ENCODE peak calls at places on chromosomes 3 and 15, in seven cellular contexts. L is H1, R is HCT116, C is HepG2, T is K562, B is SK-N-SH, Q is GM12878. D is an unnamed sample.

GRCh38 chr15:78209646-78210348 is 24.6 kb downstream of the ACSBG1 start:
- DNase-seq in L (no peak), T (no peak), Q (no peak), C (no peak), B (no peak), R (no peak), D (no peak)

GRCh38 chr3:78791745-78792144 is 976.1 kb downstream of the ROBO1 start:
- DNase-seq in Q (no peak), B (peak), T (no peak), R (no peak), L (no peak), C (no peak), D (no peak)

GRCh38 chr3:11651900-11652299 is 8.2 kb upstream of the VGLL4 start:
- DNase-seq in B (peak), C (peak), T (peak), Q (no peak), L (no peak), R (peak), D (no peak)

GRCh38 chr3:141302364-141303141 is 65.8 kb upstream of the ZBTB38 start:
- DNase-seq in L (no peak), C (no peak), B (no peak), Q (no peak), R (no peak), T (no peak), D (no peak)

GRCh38 chr3:140850210-140850955 is 91.3 kb upstream of the SLC25A36 start:
- DNase-seq in C (no peak), L (no peak), Q (no peak), T (no peak), B (no peak), R (no peak), D (no peak)

GRCh38 chr3:183513046-183513706 is 42.3 kb downstream of the KLHL6 start:
- DNase-seq in R (no peak), T (no peak), Q (no peak), B (no peak), L (no peak), C (no peak), D (no peak)

GRCh38 chr3:184338538-184338945 is 1.1 kb downstream of the FAM131A start:
- DNase-seq in Q (no peak), R (no peak), C (no peak), B (peak), T (no peak), L (peak), D (no peak)

GRCh38 chr3:183296944-183297343 is 43.9 kb downstream of the B3GNT5 start:
- DNase-seq in C (no peak), L (no peak), T (no peak), B (no peak), R (no peak), Q (no peak), D (no peak)

GRCh38 chr3:51675201-51675611 is 4.2 kb downstream of the TEX264 start:
- DNase-seq in L (no peak), C (no peak), R (no peak), Q (no peak), B (no peak), T (no peak), D (no peak)

GRCh38 chr3:30188713-30189112 is 417.7 kb upstream of the TGFBR2 start:
- DNase-seq in C (no peak), L (no peak), T (no peak), Q (no peak), R (no peak), B (no peak), D (no peak)

GRCh38 chr3:180467177-180467576 is 134.8 kb upstream of the TTC14 start:
- DNase-seq in B (no peak), Q (no peak), T (no peak), R (no peak), C (no peak), L (no peak), D (no peak)

GRCh38 chr15:101439285-101439919 is 50.1 kb downstream of the PCSK6 start:
- DNase-seq in C (peak), R (no peak), B (no peak), T (no peak), L (no peak), Q (no peak), D (no peak)

GRCh38 chr3:141414141-141414689 is 45.9 kb downstream of the ZBTB38 start:
- DNase-seq in Q (no peak), L (no peak), R (no peak), B (no peak), C (no peak), T (no peak), D (no peak)

GRCh38 chr15:80234883-80235282 is 17.1 kb downstream of the CTXND1 start:
- DNase-seq in Q (no peak), T (peak), L (peak), C (no peak), B (no peak), R (peak), D (no peak)

GRCh38 chr3:151625057-151625456 is 108.7 kb upstream of the AADACL2 start:
- DNase-seq in L (no peak), R (no peak), T (no peak), C (no peak), B (no peak), Q (no peak), D (no peak)
- TF ChIP-seq JUND in L (no peak), R (no peak), T (no peak), C (no peak), B (no peak), Q (no peak), D (no peak)

GRCh38 chr3:45226206-45226915 is at the start of gene TMEM158:
- DNase-seq in L (no peak), C (peak), B (peak), T (peak), R (no peak), Q (no peak), D (peak)
- TF ChIP-seq JUND in L (no peak), C (no peak), B (no peak), T (no peak), R (no peak), Q (no peak), D (no peak)

GRCh38 chr15:63504247-63504978 is at the start of gene USP3:
- DNase-seq in B (peak), T (peak), L (peak), R (peak), C (peak), Q (no peak), D (peak)

GRCh38 chr15:63506537-63507035 is 2.2 kb downstream of the USP3 start:
- DNase-seq in C (peak), L (no peak), Q (no peak), B (no peak), R (no peak), T (no peak), D (no peak)

GRCh38 chr15:63505842-63506222 is 1.4 kb downstream of the USP3 start:
- DNase-seq in L (no peak), Q (no peak), B (no peak), T (no peak), R (no peak), C (no peak), D (no peak)

GRCh38 chr15:63503739-63504246 is 600 bp upstream of the USP3 start:
- DNase-seq in B (peak), C (peak), L (no peak), R (peak), Q (no peak), T (peak), D (no peak)

DNA sequence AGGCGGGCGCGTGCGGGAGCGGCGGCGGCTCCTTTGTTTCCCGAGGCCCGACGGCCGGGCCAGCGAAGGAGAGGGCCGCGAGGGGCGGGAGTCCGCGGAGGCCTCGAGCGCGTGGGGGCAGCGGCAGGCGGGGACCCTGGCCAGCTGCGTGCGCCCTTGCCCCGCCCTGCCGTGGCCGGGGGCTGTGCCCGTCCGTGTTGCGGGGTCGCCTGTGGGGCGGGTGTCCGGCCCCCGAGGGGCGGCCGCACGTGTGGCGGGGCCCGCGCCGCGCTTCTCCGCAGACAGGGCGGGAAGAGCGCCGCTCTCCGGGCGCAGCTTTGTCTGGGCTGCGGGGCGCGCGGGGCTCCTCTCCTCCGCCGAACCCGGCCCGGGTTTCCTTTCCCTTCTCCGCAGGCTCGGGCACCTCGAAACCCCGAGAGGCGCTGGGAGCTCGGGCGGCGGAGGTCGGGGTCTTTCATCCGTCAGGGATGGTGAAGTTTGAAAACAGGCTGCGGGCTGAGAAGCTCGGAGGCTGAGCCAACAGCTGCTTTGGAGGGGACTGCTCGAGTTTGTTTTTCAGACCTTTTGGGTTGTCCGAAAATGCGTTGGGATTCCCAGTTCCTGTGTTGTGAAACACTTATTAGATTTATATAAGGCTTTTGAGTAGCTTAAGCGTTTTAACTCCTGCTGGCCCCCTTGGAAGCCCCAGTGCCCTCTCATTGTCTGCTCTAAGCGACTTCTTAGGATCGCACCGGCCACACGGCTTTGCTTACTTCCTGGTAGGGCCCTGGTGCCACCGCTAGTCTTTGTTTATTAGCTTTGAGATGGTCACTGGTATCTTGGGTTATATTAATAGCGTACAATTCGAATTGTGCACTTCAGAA is 817 bp downstream of the USP3 start:
- DNase-seq in Q (no peak), T (peak), B (peak), R (no peak), L (no peak), C (peak), D (no peak)
- TF ChIP-seq JUND in Q (no peak), T (no peak), B (no peak), R (no peak), L (no peak), C (no peak), D (no peak)

DNA sequence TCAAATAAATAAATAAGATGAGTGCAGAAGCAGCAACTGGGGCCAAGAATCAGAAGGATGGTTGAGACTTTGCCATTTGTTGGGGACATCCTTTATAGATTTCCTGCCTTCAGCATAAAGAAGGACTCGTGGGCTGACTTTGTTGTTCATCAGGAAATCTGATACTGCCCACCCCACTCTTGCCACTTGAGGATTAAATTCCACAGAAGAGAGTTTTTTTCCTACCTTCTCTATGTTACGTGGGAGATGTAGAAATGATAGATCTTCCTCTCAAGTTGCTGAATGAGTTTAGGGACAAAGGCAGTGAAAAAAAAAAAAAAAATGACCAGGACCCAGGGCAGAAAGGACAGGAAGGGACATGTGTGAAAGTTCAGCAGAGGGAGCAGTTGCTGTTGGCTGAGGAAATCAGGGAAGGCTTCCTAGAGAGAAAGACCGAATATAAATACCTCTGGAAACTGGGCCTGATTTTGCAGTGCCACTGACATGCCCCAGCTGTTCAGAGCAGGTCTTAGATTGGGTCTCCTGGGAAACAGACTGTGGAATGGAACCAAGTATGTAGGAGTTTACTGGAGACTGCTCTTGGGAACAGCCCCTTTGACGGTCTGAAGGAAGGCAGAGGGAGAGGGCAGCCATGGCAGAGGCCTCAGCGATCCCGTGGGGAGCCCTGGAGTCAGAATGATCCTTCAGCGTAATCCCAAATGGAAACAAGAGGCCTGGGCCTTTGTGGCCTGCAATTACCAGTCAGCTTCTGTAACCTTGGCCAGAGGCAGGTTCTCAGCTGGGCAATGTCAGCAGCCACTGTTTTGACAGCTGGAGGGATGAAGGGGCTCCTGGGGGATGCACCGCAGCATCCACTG is 50.9 kb downstream of the C3orf20 start:
- DNase-seq in C (no peak), L (no peak), B (no peak), T (no peak), Q (no peak), R (no peak), D (no peak)
- TF ChIP-seq JUND in C (no peak), L (no peak), B (no peak), T (no peak), Q (no peak), R (no peak), D (no peak)

DNA sequence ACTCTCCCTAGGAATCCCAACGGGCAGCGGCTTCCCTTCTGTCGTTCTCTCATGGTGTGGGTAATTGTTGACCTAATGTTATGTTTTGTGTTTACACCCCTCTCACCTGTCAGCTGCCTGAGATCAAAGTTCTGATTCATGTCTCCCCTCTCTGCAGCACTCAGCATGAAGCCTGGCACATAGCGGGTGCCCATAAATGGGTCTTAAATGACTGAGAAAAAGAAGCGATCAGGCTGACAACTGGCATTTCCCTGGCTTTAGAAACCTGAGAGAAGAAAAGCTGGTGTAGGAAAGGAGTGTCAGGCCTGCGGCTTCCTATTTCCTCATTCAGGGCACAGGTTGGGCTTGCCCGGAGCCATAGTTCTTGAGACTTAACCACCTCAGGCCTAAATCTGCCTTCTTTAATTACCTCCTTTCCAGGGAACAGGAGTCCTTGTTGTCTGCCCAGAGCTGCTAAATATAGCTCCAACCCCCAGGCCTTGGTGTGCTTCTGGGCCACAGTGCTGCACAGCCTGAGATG is 31.8 kb downstream of the LPP start:
- DNase-seq in C (peak), L (no peak), Q (no peak), B (no peak), R (no peak), T (no peak), D (peak)
- TF ChIP-seq JUND in C (no peak), L (no peak), Q (no peak), B (no peak), R (no peak), T (no peak), D (no peak)

GRCh38 chr3:136251511-136251910 is 1.4 kb downstream of the PCCB start:
- DNase-seq in L (no peak), B (peak), Q (no peak), R (no peak), C (no peak), T (peak), D (no peak)

GRCh38 chr3:136249593-136250225 is 431 bp upstream of the PCCB start:
- DNase-seq in Q (no peak), L (no peak), R (no peak), T (no peak), C (no peak), B (no peak), D (no peak)

GRCh38 chr3:136249091-136249490 is 1.0 kb upstream of the PCCB start:
- DNase-seq in C (peak), Q (no peak), L (no peak), B (no peak), T (no peak), R (no peak), D (no peak)

GRCh38 chr3:136250226-136250861 is at the start of gene PCCB:
- DNase-seq in B (peak), T (peak), Q (peak), C (peak), R (peak), L (peak), D (peak)

DNA sequence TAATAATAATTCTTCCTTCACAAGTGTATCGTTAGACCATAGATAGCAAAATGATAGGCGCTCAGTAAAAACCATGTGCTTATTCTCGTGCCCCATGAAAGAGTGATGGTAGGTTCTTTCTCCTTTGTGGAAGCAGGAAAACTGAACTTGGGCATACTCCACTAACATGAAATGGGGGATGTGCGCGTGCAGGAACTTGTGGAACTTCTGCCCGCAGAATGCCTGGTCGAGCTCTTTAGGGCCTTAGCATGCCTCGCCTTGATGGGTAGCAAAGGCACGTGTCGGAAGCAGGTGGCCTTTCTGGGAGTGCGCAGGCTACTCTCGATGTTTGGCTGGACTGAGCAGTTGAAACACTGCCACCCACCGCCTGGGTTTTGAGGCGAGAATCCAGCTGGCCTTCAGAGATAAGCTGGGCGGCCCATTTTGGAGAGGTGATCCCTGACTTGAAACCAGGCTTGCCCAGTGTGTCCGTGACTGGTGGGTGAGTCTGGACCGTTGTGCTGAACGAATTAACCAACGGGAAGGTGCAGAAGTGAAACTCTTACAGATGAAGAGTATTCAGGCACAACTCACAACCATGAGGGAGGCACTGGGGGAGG is 821 bp downstream of the PCCB start:
- DNase-seq in R (no peak), C (peak), Q (peak), T (peak), B (peak), L (peak), D (peak)
- TF ChIP-seq JUND in R (no peak), C (no peak), Q (no peak), T (peak), B (no peak), L (no peak), D (no peak)

DNA sequence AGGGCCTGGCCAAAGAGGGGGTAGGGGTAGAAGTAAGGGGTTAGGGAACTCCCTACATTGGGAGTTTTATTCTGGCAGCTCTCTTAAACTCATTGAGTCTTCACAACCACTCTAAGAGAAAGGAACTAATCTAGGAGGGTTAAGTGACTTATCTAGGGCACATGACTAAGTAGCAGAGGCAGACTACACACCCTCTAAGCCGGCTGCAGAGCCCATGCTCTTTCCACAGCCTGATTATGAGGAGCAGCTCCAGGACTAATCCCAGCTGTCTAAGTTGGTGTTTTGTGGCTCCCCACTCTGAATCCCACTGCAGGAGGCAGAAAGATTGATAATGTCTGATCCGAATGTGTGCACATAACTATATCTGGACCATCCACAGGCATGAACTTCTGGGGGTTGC is 374.6 kb downstream of the EPHB1 start:
- DNase-seq in C (no peak), Q (no peak), L (no peak), B (no peak), R (no peak), T (no peak), D (no peak)
- TF ChIP-seq JUND in C (no peak), Q (no peak), L (no peak), B (no peak), R (no peak), T (no peak), D (no peak)

GRCh38 chr3:138184994-138185393 is 2.1 kb upstream of the ARMC8 start:
- DNase-seq in C (no peak), B (no peak), T (no peak), L (no peak), R (peak), Q (no peak), D (peak)

GRCh38 chr3:138186803-138187295 is 252 bp upstream of the ARMC8 start:
- DNase-seq in R (no peak), L (no peak), T (peak), Q (peak), B (peak), C (no peak), D (no peak)

GRCh38 chr3:138188013-138188352 is 882 bp downstream of the ARMC8 start:
- DNase-seq in C (no peak), R (no peak), B (no peak), T (peak), Q (no peak), L (no peak), D (no peak)

GRCh38 chr3:138186216-138186615 is 885 bp upstream of the ARMC8 start:
- DNase-seq in R (peak), T (no peak), C (no peak), B (no peak), L (no peak), Q (no peak), D (no peak)

DNA sequence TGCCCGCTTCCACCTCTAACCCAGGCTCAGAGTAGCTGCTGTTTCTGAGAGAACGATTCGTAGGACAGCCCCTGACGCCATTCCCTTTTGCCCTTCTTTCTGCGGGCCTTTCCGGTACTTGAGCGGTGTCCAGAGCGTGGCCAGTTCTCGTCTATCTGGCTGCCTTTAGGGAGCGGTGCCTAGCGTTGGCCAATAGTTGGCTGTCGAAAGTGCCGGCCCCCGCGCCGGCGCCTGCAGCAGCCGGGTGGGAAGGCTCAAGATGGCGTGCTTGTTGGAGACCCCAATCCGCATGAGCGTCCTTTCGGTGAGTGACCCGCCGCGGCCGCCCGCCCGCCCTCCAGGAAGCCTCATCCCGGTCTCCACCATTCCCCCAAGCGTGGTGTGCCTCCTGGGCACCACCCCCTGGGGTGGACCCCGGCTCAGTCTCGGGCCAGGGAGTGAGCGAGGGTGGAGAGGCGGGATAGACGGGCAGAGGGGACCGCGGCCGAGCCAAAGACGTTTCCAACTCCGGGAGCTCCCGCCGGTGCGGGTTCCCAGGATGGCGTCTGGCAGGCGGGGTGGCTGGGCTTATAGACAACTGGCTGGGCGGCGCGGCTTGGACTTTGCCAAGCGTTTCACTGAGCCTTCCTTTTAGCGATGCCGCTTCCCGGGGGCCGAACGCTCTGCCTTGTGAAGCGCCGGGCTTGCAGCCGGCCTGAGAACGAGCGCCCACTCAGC is at the start of gene ARMC8:
- DNase-seq in L (no peak), T (peak), Q (no peak), B (peak), R (peak), C (peak), D (peak)
- TF ChIP-seq JUND in L (no peak), T (peak), Q (no peak), B (no peak), R (no peak), C (no peak), D (no peak)

GRCh38 chr15:41585140-41586047 is 26.4 kb downstream of the TYRO3 start:
- DNase-seq in T (no peak), L (no peak), B (peak), Q (no peak), C (no peak), R (no peak), D (no peak)
- TF ChIP-seq JUND in T (no peak), L (no peak), B (no peak), Q (no peak), C (no peak), R (no peak), D (no peak)